ENCODE peak calls at places on chromosome 14, in ten cellular contexts. One of them, this sample, is unnamed.

GRCh38 chr14:47539065-47539464 is 136.3 kb downstream of the MDGA2 start:
- DNase-seq in HuH-7.5: no peak
- DNase-seq in activated CD4-positive, CD25-positive, alpha-beta regulatory T cell treated with anti-CD3 and anti-CD28 coated beads, Interleukin-2, amount 50 U/mL, for 72 hours: no peak
- DNase-seq in kidney glomerular epithelial cell: peak
- DNase-seq in left cardiac atrium: no peak
- DNase-seq in ACHN: peak
- DNase-seq in GDM1: no peak
- DNase-seq in caudate nucleus: no peak
- DNase-seq in lung: no peak
- DNase-seq in germinal center: no peak
- DNase-seq in this sample: no peak

GRCh38 chr14:71595441-71595840 is 336.8 kb upstream of the RGS6 start:
- DNase-seq in ACHN: no peak
- DNase-seq in activated CD4-positive, CD25-positive, alpha-beta regulatory T cell treated with anti-CD3 and anti-CD28 coated beads, Interleukin-2, amount 50 U/mL, for 72 hours: no peak
- DNase-seq in kidney glomerular epithelial cell: no peak
- DNase-seq in left cardiac atrium: no peak
- DNase-seq in caudate nucleus: no peak
- DNase-seq in GDM1: no peak
- DNase-seq in germinal center: no peak
- DNase-seq in HuH-7.5: no peak
- DNase-seq in lung: no peak
- DNase-seq in this sample: no peak

GRCh38 chr14:104898870-104899510 is 25.7 kb upstream of the PLD4 start:
- DNase-seq in HuH-7.5: no peak
- DNase-seq in GDM1: no peak
- DNase-seq in lung: peak
- DNase-seq in ACHN: no peak
- DNase-seq in left cardiac atrium: peak
- DNase-seq in activated CD4-positive, CD25-positive, alpha-beta regulatory T cell treated with anti-CD3 and anti-CD28 coated beads, Interleukin-2, amount 50 U/mL, for 72 hours: no peak
- DNase-seq in kidney glomerular epithelial cell: no peak
- DNase-seq in caudate nucleus: no peak
- DNase-seq in germinal center: no peak
- DNase-seq in this sample: no peak

GRCh38 chr14:50875359-50876090 is 3.7 kb downstream of the ABHD12B start:
- DNase-seq in HuH-7.5: peak
- DNase-seq in activated CD4-positive, CD25-positive, alpha-beta regulatory T cell treated with anti-CD3 and anti-CD28 coated beads, Interleukin-2, amount 50 U/mL, for 72 hours: peak
- DNase-seq in GDM1: no peak
- DNase-seq in caudate nucleus: no peak
- DNase-seq in germinal center: no peak
- DNase-seq in left cardiac atrium: no peak
- DNase-seq in ACHN: no peak
- DNase-seq in lung: no peak
- DNase-seq in kidney glomerular epithelial cell: no peak
- DNase-seq in this sample: no peak

GRCh38 chr14:61511558-61511924 is 183.8 kb upstream of the HIF1A start:
- DNase-seq in activated CD4-positive, CD25-positive, alpha-beta regulatory T cell treated with anti-CD3 and anti-CD28 coated beads, Interleukin-2, amount 50 U/mL, for 72 hours: no peak
- DNase-seq in lung: no peak
- DNase-seq in left cardiac atrium: no peak
- DNase-seq in GDM1: no peak
- DNase-seq in HuH-7.5: no peak
- DNase-seq in caudate nucleus: peak
- DNase-seq in germinal center: no peak
- DNase-seq in ACHN: no peak
- DNase-seq in kidney glomerular epithelial cell: no peak
- DNase-seq in this sample: no peak

GRCh38 chr14:70665448-70666363 is 24.0 kb downstream of the TTC9 start:
- DNase-seq in lung: peak
- DNase-seq in caudate nucleus: no peak
- DNase-seq in left cardiac atrium: no peak
- DNase-seq in activated CD4-positive, CD25-positive, alpha-beta regulatory T cell treated with anti-CD3 and anti-CD28 coated beads, Interleukin-2, amount 50 U/mL, for 72 hours: no peak
- DNase-seq in HuH-7.5: no peak
- DNase-seq in GDM1: no peak
- DNase-seq in kidney glomerular epithelial cell: peak
- DNase-seq in ACHN: peak
- DNase-seq in germinal center: peak
- DNase-seq in this sample: no peak

GRCh38 chr14:82776958-82777357 is 1243.3 kb upstream of the SEL1L start:
- DNase-seq in lung: no peak
- DNase-seq in GDM1: no peak
- DNase-seq in activated CD4-positive, CD25-positive, alpha-beta regulatory T cell treated with anti-CD3 and anti-CD28 coated beads, Interleukin-2, amount 50 U/mL, for 72 hours: no peak
- DNase-seq in ACHN: no peak
- DNase-seq in kidney glomerular epithelial cell: no peak
- DNase-seq in germinal center: no peak
- DNase-seq in left cardiac atrium: no peak
- DNase-seq in caudate nucleus: no peak
- DNase-seq in HuH-7.5: no peak
- DNase-seq in this sample: no peak

GRCh38 chr14:64960762-64961276 is 11.3 kb downstream of the RAB15 start:
- DNase-seq in left cardiac atrium: no peak
- DNase-seq in lung: no peak
- DNase-seq in caudate nucleus: no peak
- DNase-seq in activated CD4-positive, CD25-positive, alpha-beta regulatory T cell treated with anti-CD3 and anti-CD28 coated beads, Interleukin-2, amount 50 U/mL, for 72 hours: no peak
- DNase-seq in germinal center: no peak
- DNase-seq in ACHN: no peak
- DNase-seq in GDM1: no peak
- DNase-seq in kidney glomerular epithelial cell: no peak
- DNase-seq in HuH-7.5: peak
- DNase-seq in this sample: no peak

GRCh38 chr14:30440986-30441385 is 118.0 kb upstream of the G2E3 start:
- DNase-seq in activated CD4-positive, CD25-positive, alpha-beta regulatory T cell treated with anti-CD3 and anti-CD28 coated beads, Interleukin-2, amount 50 U/mL, for 72 hours: no peak
- DNase-seq in HuH-7.5: no peak
- DNase-seq in GDM1: no peak
- DNase-seq in lung: no peak
- DNase-seq in germinal center: no peak
- DNase-seq in ACHN: no peak
- DNase-seq in left cardiac atrium: no peak
- DNase-seq in kidney glomerular epithelial cell: no peak
- DNase-seq in caudate nucleus: no peak
- DNase-seq in this sample: no peak

GRCh38 chr14:65414961-65415589 is 2.5 kb downstream of the FUT8 start:
- DNase-seq in caudate nucleus: no peak
- DNase-seq in GDM1: no peak
- DNase-seq in germinal center: peak
- DNase-seq in ACHN: peak
- DNase-seq in kidney glomerular epithelial cell: peak
- DNase-seq in left cardiac atrium: no peak
- DNase-seq in HuH-7.5: no peak
- DNase-seq in activated CD4-positive, CD25-positive, alpha-beta regulatory T cell treated with anti-CD3 and anti-CD28 coated beads, Interleukin-2, amount 50 U/mL, for 72 hours: no peak
- DNase-seq in lung: no peak
- DNase-seq in this sample: no peak

GRCh38 chr14:86450075-86450474 is 920.1 kb downstream of the FLRT2 start:
- DNase-seq in lung: no peak
- DNase-seq in left cardiac atrium: no peak
- DNase-seq in caudate nucleus: no peak
- DNase-seq in germinal center: no peak
- DNase-seq in ACHN: no peak
- DNase-seq in kidney glomerular epithelial cell: no peak
- DNase-seq in HuH-7.5: no peak
- DNase-seq in activated CD4-positive, CD25-positive, alpha-beta regulatory T cell treated with anti-CD3 and anti-CD28 coated beads, Interleukin-2, amount 50 U/mL, for 72 hours: no peak
- DNase-seq in GDM1: no peak
- DNase-seq in this sample: no peak

GRCh38 chr14:85315891-85316290 is 214.1 kb upstream of the FLRT2 start:
- DNase-seq in activated CD4-positive, CD25-positive, alpha-beta regulatory T cell treated with anti-CD3 and anti-CD28 coated beads, Interleukin-2, amount 50 U/mL, for 72 hours: no peak
- DNase-seq in left cardiac atrium: no peak
- DNase-seq in GDM1: no peak
- DNase-seq in germinal center: no peak
- DNase-seq in HuH-7.5: no peak
- DNase-seq in lung: no peak
- DNase-seq in kidney glomerular epithelial cell: no peak
- DNase-seq in caudate nucleus: no peak
- DNase-seq in ACHN: no peak
- DNase-seq in this sample: no peak

GRCh38 chr14:80549141-80549540 is 337.8 kb upstream of the DIO2 start:
- DNase-seq in germinal center: no peak
- DNase-seq in caudate nucleus: peak
- DNase-seq in lung: no peak
- DNase-seq in GDM1: no peak
- DNase-seq in kidney glomerular epithelial cell: no peak
- DNase-seq in HuH-7.5: no peak
- DNase-seq in ACHN: no peak
- DNase-seq in activated CD4-positive, CD25-positive, alpha-beta regulatory T cell treated with anti-CD3 and anti-CD28 coated beads, Interleukin-2, amount 50 U/mL, for 72 hours: no peak
- DNase-seq in left cardiac atrium: no peak
- DNase-seq in this sample: no peak

GRCh38 chr14:21496453-21496852 is 14.7 kb downstream of the METTL3 start:
- DNase-seq in kidney glomerular epithelial cell: no peak
- DNase-seq in HuH-7.5: no peak
- DNase-seq in lung: no peak
- DNase-seq in caudate nucleus: no peak
- DNase-seq in left cardiac atrium: no peak
- DNase-seq in GDM1: no peak
- DNase-seq in ACHN: no peak
- DNase-seq in germinal center: no peak
- DNase-seq in activated CD4-positive, CD25-positive, alpha-beta regulatory T cell treated with anti-CD3 and anti-CD28 coated beads, Interleukin-2, amount 50 U/mL, for 72 hours: no peak
- DNase-seq in this sample: no peak

GRCh38 chr14:68797180-68797670 is 4.4 kb upstream of the ZFP36L1 start:
- DNase-seq in left cardiac atrium: no peak
- DNase-seq in activated CD4-positive, CD25-positive, alpha-beta regulatory T cell treated with anti-CD3 and anti-CD28 coated beads, Interleukin-2, amount 50 U/mL, for 72 hours: no peak
- DNase-seq in ACHN: no peak
- DNase-seq in germinal center: no peak
- DNase-seq in lung: no peak
- DNase-seq in HuH-7.5: no peak
- DNase-seq in caudate nucleus: no peak
- DNase-seq in kidney glomerular epithelial cell: no peak
- DNase-seq in GDM1: no peak
- DNase-seq in this sample: no peak

GRCh38 chr14:28756896-28757570 is 9.6 kb upstream of the FOXG1 start:
- DNase-seq in caudate nucleus: peak
- DNase-seq in activated CD4-positive, CD25-positive, alpha-beta regulatory T cell treated with anti-CD3 and anti-CD28 coated beads, Interleukin-2, amount 50 U/mL, for 72 hours: no peak
- DNase-seq in lung: no peak
- DNase-seq in kidney glomerular epithelial cell: peak
- DNase-seq in germinal center: no peak
- DNase-seq in ACHN: peak
- DNase-seq in left cardiac atrium: no peak
- DNase-seq in GDM1: no peak
- DNase-seq in HuH-7.5: no peak
- DNase-seq in this sample: no peak

GRCh38 chr14:71169861-71170260 is 262.6 kb downstream of the PCNX1 start:
- DNase-seq in activated CD4-positive, CD25-positive, alpha-beta regulatory T cell treated with anti-CD3 and anti-CD28 coated beads, Interleukin-2, amount 50 U/mL, for 72 hours: no peak
- DNase-seq in germinal center: peak
- DNase-seq in caudate nucleus: peak
- DNase-seq in left cardiac atrium: no peak
- DNase-seq in ACHN: no peak
- DNase-seq in GDM1: no peak
- DNase-seq in lung: no peak
- DNase-seq in HuH-7.5: no peak
- DNase-seq in kidney glomerular epithelial cell: no peak
- DNase-seq in this sample: no peak

GRCh38 chr14:99322731-99323599 is 51.0 kb upstream of the BCL11B start:
- DNase-seq in HuH-7.5: no peak
- DNase-seq in caudate nucleus: no peak
- DNase-seq in lung: peak
- DNase-seq in ACHN: no peak
- DNase-seq in germinal center: no peak
- DNase-seq in left cardiac atrium: no peak
- DNase-seq in kidney glomerular epithelial cell: no peak
- DNase-seq in GDM1: no peak
- DNase-seq in activated CD4-positive, CD25-positive, alpha-beta regulatory T cell treated with anti-CD3 and anti-CD28 coated beads, Interleukin-2, amount 50 U/mL, for 72 hours: no peak
- DNase-seq in this sample: no peak

GRCh38 chr14:93715279-93715927 is 72.9 kb downstream of the PRIMA1 start:
- DNase-seq in activated CD4-positive, CD25-positive, alpha-beta regulatory T cell treated with anti-CD3 and anti-CD28 coated beads, Interleukin-2, amount 50 U/mL, for 72 hours: no peak
- DNase-seq in left cardiac atrium: no peak
- DNase-seq in kidney glomerular epithelial cell: no peak
- DNase-seq in caudate nucleus: no peak
- DNase-seq in GDM1: no peak
- DNase-seq in HuH-7.5: no peak
- DNase-seq in lung: no peak
- DNase-seq in germinal center: no peak
- DNase-seq in ACHN: no peak
- DNase-seq in this sample: no peak

GRCh38 chr14:38125484-38125912 is 82.2 kb upstream of the SSTR1 start:
- DNase-seq in caudate nucleus: no peak
- DNase-seq in GDM1: no peak
- DNase-seq in lung: no peak
- DNase-seq in kidney glomerular epithelial cell: peak
- DNase-seq in germinal center: no peak
- DNase-seq in activated CD4-positive, CD25-positive, alpha-beta regulatory T cell treated with anti-CD3 and anti-CD28 coated beads, Interleukin-2, amount 50 U/mL, for 72 hours: no peak
- DNase-seq in HuH-7.5: no peak
- DNase-seq in ACHN: no peak
- DNase-seq in left cardiac atrium: no peak
- DNase-seq in this sample: no peak

GRCh38 chr14:98965061-98965460 is 306.9 kb downstream of the BCL11B start:
- DNase-seq in HuH-7.5: no peak
- DNase-seq in GDM1: no peak
- DNase-seq in germinal center: no peak
- DNase-seq in activated CD4-positive, CD25-positive, alpha-beta regulatory T cell treated with anti-CD3 and anti-CD28 coated beads, Interleukin-2, amount 50 U/mL, for 72 hours: no peak
- DNase-seq in ACHN: no peak
- DNase-seq in kidney glomerular epithelial cell: no peak
- DNase-seq in lung: no peak
- DNase-seq in left cardiac atrium: no peak
- DNase-seq in caudate nucleus: no peak
- DNase-seq in this sample: no peak

GRCh38 chr14:68103841-68104240 is 284.3 kb downstream of the RAD51B start:
- DNase-seq in germinal center: no peak
- DNase-seq in ACHN: no peak
- DNase-seq in lung: no peak
- DNase-seq in GDM1: no peak
- DNase-seq in caudate nucleus: no peak
- DNase-seq in left cardiac atrium: no peak
- DNase-seq in kidney glomerular epithelial cell: no peak
- DNase-seq in HuH-7.5: no peak
- DNase-seq in activated CD4-positive, CD25-positive, alpha-beta regulatory T cell treated with anti-CD3 and anti-CD28 coated beads, Interleukin-2, amount 50 U/mL, for 72 hours: no peak
- DNase-seq in this sample: no peak

GRCh38 chr14:104332634-104333270 is 194.4 kb downstream of the KIF26A start:
- DNase-seq in left cardiac atrium: no peak
- DNase-seq in lung: no peak
- DNase-seq in HuH-7.5: no peak
- DNase-seq in caudate nucleus: no peak
- DNase-seq in GDM1: no peak
- DNase-seq in activated CD4-positive, CD25-positive, alpha-beta regulatory T cell treated with anti-CD3 and anti-CD28 coated beads, Interleukin-2, amount 50 U/mL, for 72 hours: no peak
- DNase-seq in kidney glomerular epithelial cell: no peak
- DNase-seq in ACHN: no peak
- DNase-seq in germinal center: no peak
- DNase-seq in this sample: no peak

GRCh38 chr14:52080817-52081755 is 12.2 kb upstream of the NID2 start:
- DNase-seq in kidney glomerular epithelial cell: peak
- DNase-seq in GDM1: no peak
- DNase-seq in ACHN: peak
- DNase-seq in germinal center: no peak
- DNase-seq in caudate nucleus: no peak
- DNase-seq in HuH-7.5: no peak
- DNase-seq in activated CD4-positive, CD25-positive, alpha-beta regulatory T cell treated with anti-CD3 and anti-CD28 coated beads, Interleukin-2, amount 50 U/mL, for 72 hours: no peak
- DNase-seq in lung: no peak
- DNase-seq in left cardiac atrium: no peak
- DNase-seq in this sample: no peak

GRCh38 chr14:26863736-26864135 is 265.9 kb upstream of the NOVA1 start:
- DNase-seq in kidney glomerular epithelial cell: peak
- DNase-seq in germinal center: no peak
- DNase-seq in activated CD4-positive, CD25-positive, alpha-beta regulatory T cell treated with anti-CD3 and anti-CD28 coated beads, Interleukin-2, amount 50 U/mL, for 72 hours: no peak
- DNase-seq in left cardiac atrium: no peak
- DNase-seq in lung: no peak
- DNase-seq in GDM1: no peak
- DNase-seq in caudate nucleus: no peak
- DNase-seq in ACHN: peak
- DNase-seq in HuH-7.5: no peak
- DNase-seq in this sample: no peak

GRCh38 chr14:53295985-53296582 is 143.0 kb upstream of the DDHD1 start:
- DNase-seq in left cardiac atrium: no peak
- DNase-seq in kidney glomerular epithelial cell: peak
- DNase-seq in ACHN: peak
- DNase-seq in HuH-7.5: no peak
- DNase-seq in activated CD4-positive, CD25-positive, alpha-beta regulatory T cell treated with anti-CD3 and anti-CD28 coated beads, Interleukin-2, amount 50 U/mL, for 72 hours: no peak
- DNase-seq in GDM1: no peak
- DNase-seq in germinal center: peak
- DNase-seq in caudate nucleus: no peak
- DNase-seq in lung: no peak
- DNase-seq in this sample: no peak

GRCh38 chr14:29925106-29925722 is 2.4 kb downstream of the PRKD1 start:
- DNase-seq in kidney glomerular epithelial cell: peak
- DNase-seq in caudate nucleus: no peak
- DNase-seq in ACHN: peak
- DNase-seq in GDM1: no peak
- DNase-seq in activated CD4-positive, CD25-positive, alpha-beta regulatory T cell treated with anti-CD3 and anti-CD28 coated beads, Interleukin-2, amount 50 U/mL, for 72 hours: no peak
- DNase-seq in HuH-7.5: no peak
- DNase-seq in germinal center: no peak
- DNase-seq in left cardiac atrium: no peak
- DNase-seq in lung: no peak
- DNase-seq in this sample: no peak

GRCh38 chr14:53879022-53879686 is 77.5 kb downstream of the BMP4 start:
- DNase-seq in GDM1: no peak
- DNase-seq in HuH-7.5: no peak
- DNase-seq in ACHN: no peak
- DNase-seq in caudate nucleus: no peak
- DNase-seq in left cardiac atrium: no peak
- DNase-seq in kidney glomerular epithelial cell: no peak
- DNase-seq in lung: no peak
- DNase-seq in activated CD4-positive, CD25-positive, alpha-beta regulatory T cell treated with anti-CD3 and anti-CD28 coated beads, Interleukin-2, amount 50 U/mL, for 72 hours: no peak
- DNase-seq in germinal center: no peak
- DNase-seq in this sample: no peak

This sample was measured in CD14-positive monocyte.